ENCODE peak calls at places on chromosomes 5 and 9, in six cellular contexts. One of them, this sample, is unnamed.

GRCh38 chr9:112750767-112751058 is 153 bp downstream of the SNX30 start:
- DNase-seq in heart left ventricle: no peak
- DNase-seq in K562: no peak
- DNase-seq in H54: no peak
- DNase-seq in A549: no peak
- DNase-seq in breast epithelium: no peak
- DNase-seq in this sample: no peak

GRCh38 chr9:37036237-37037136 is 2.4 kb upstream of the PAX5 start:
- DNase-seq in A549: no peak
- DNase-seq in heart left ventricle: no peak
- DNase-seq in breast epithelium: no peak
- DNase-seq in K562: no peak
- DNase-seq in H54: no peak
- DNase-seq in this sample: no peak

GRCh38 chr5:136228358-136228757 is 35.4 kb upstream of the SMIM32 start:
- DNase-seq in A549: no peak
- DNase-seq in heart left ventricle: no peak
- DNase-seq in breast epithelium: no peak
- DNase-seq in K562: no peak
- DNase-seq in H54: no peak
- DNase-seq in this sample: no peak

GRCh38 chr5:93070938-93071337 is 510.1 kb downstream of the NR2F1-AS1 start:
- DNase-seq in breast epithelium: no peak
- DNase-seq in K562: no peak
- DNase-seq in A549: no peak
- DNase-seq in H54: no peak
- DNase-seq in heart left ventricle: no peak
- DNase-seq in this sample: no peak

GRCh38 chr9:129567842-129568559 is 52.9 kb downstream of the C9orf50 start:
- DNase-seq in breast epithelium: no peak
- DNase-seq in K562: peak; percentile 59
- DNase-seq in A549: peak; percentile 64
- DNase-seq in H54: peak; percentile 50
- DNase-seq in heart left ventricle: peak; percentile 37
- DNase-seq in this sample: no peak

GRCh38 chr5:132183723-132184122 is 43.9 kb downstream of the P4HA2 start:
- DNase-seq in K562: no peak
- DNase-seq in H54: no peak
- DNase-seq in A549: no peak
- DNase-seq in heart left ventricle: no peak
- DNase-seq in breast epithelium: no peak
- DNase-seq in this sample: no peak

GRCh38 chr9:111389406-111389805 is 59.4 kb upstream of the OR2K2 start:
- DNase-seq in heart left ventricle: no peak
- DNase-seq in K562: no peak
- DNase-seq in A549: no peak
- DNase-seq in H54: no peak
- DNase-seq in breast epithelium: no peak
- DNase-seq in this sample: no peak

GRCh38 chr5:157263586-157264090 is 2.3 kb upstream of the CYFIP2 start:
- DNase-seq in breast epithelium: no peak
- DNase-seq in K562: no peak
- DNase-seq in A549: no peak
- DNase-seq in heart left ventricle: no peak
- DNase-seq in H54: no peak
- DNase-seq in this sample: no peak

GRCh38 chr5:122053181-122054109 is 24.6 kb downstream of the LOX start:
- DNase-seq in K562: no peak
- DNase-seq in H54: no peak
- DNase-seq in A549: no peak
- DNase-seq in breast epithelium: no peak
- DNase-seq in heart left ventricle: peak; percentile 15
- DNase-seq in this sample: peak; percentile 84
- TF ChIP-seq POLR2A in K562: no peak
- TF ChIP-seq POLR2A in H54: no peak
- TF ChIP-seq POLR2A in A549: no peak
- TF ChIP-seq POLR2A in breast epithelium: no peak
- TF ChIP-seq POLR2A in heart left ventricle: no peak
- TF ChIP-seq POLR2A in this sample: no peak

GRCh38 chr5:61679562-61679961 is 347.5 kb downstream of the ZSWIM6 start:
- DNase-seq in A549: no peak
- DNase-seq in breast epithelium: no peak
- DNase-seq in heart left ventricle: no peak
- DNase-seq in K562: no peak
- DNase-seq in H54: no peak
- DNase-seq in this sample: no peak
- TF ChIP-seq POLR2A in A549: no peak
- TF ChIP-seq POLR2A in breast epithelium: no peak
- TF ChIP-seq POLR2A in heart left ventricle: no peak
- TF ChIP-seq POLR2A in K562: no peak
- TF ChIP-seq POLR2A in H54: no peak
- TF ChIP-seq POLR2A in this sample: no peak

DNA sequence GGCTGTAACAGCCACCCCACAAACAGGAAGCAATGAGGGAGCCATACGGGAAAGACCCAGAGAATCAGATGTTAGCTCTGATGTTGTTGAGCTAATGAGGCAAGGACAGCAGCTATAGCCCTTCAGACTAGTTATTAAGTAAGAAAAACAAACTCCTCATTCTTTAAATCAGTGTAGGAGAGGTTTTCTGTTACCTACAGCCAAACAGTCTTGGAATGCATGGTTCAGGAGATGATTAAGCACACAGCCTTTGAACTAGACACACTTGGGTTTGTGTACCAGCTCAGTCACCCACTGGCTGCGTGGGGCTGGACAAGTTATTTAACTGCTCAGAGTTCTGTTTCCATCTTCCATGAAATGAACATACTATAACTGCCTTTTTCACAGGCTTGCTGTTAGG is 68.1 kb downstream of the SPOCK1 start:
- DNase-seq in H54: no peak
- DNase-seq in K562: no peak
- DNase-seq in heart left ventricle: no peak
- DNase-seq in A549: no peak
- DNase-seq in breast epithelium: no peak
- DNase-seq in this sample: no peak
- TF ChIP-seq POLR2A in H54: no peak
- TF ChIP-seq POLR2A in K562: no peak
- TF ChIP-seq POLR2A in heart left ventricle: no peak
- TF ChIP-seq POLR2A in A549: no peak
- TF ChIP-seq POLR2A in breast epithelium: no peak
- TF ChIP-seq POLR2A in this sample: no peak

DNA sequence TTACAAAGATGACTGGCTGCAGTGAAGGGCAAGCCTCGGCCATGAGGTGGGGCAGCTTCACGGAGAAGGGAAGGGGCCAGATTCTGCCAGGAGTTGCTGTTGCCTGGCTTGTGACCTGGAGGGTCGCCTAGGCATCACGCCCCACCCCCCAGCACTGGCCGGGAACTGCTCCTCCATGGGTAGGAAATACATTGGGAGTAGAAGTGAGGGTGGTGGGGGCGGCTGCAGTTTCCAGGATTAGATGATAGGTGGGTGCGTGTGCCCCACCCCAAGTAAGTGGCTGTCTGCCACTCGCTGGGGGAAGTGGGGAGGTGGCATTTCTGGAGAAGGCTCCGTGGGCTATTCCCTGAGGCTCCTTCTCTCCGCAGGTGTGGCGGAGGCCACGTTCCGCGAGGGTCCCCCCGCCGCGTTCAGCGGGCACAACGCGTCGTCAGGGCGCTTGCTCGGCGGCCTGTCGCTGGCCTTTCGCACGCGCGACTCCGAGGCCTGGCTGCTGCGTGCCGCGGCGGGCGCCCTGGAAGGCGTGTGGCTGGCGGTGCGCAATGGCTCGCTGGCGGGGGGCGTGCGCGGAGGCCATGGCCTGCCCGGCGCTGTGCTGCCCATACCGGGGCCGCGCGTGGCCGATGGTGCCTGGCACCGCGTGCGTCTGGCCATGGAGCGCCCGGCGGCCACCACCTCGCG is 16.9 kb downstream of the CRB2 start:
- DNase-seq in K562: no peak
- DNase-seq in heart left ventricle: no peak
- DNase-seq in H54: no peak
- DNase-seq in breast epithelium: no peak
- DNase-seq in A549: no peak
- DNase-seq in this sample: no peak
- TF ChIP-seq POLR2A in K562: no peak
- TF ChIP-seq POLR2A in heart left ventricle: no peak
- TF ChIP-seq POLR2A in H54: no peak
- TF ChIP-seq POLR2A in breast epithelium: no peak
- TF ChIP-seq POLR2A in A549: no peak
- TF ChIP-seq POLR2A in this sample: no peak

DNA sequence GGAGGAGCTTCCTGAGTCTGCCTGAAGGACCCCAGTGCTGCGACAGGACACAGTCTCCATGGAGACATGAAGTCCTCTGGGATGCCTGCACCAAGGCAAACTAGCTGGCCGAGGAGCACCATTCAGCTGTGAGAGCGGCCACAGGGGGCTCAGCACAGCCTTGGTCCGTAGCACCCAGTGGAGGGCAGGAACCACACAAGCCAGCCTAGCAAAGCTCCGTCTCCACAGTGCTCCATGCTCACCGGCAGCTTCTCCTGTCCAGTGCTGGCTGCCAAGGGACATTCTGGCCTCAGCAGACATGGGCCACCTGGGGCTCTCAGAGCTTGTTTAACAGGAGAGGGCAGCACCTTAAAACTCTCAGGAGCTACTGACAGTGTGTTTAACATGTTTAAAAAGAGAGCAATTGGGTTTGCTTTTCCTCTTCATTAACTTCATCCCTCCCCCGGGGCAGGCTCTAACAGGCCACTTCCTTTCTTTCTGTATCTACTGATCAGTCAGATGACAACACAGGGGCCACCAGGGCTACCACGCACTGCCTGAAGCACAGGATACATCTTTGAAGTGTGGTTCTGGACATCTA is 57.0 kb downstream of the SECISBP2 start:
- DNase-seq in A549: no peak
- DNase-seq in K562: peak; percentile 9
- DNase-seq in breast epithelium: no peak
- DNase-seq in heart left ventricle: no peak
- DNase-seq in H54: no peak
- DNase-seq in this sample: peak; percentile 33
- TF ChIP-seq POLR2A in A549: no peak
- TF ChIP-seq POLR2A in K562: no peak
- TF ChIP-seq POLR2A in breast epithelium: no peak
- TF ChIP-seq POLR2A in heart left ventricle: no peak
- TF ChIP-seq POLR2A in H54: no peak
- TF ChIP-seq POLR2A in this sample: no peak

DNA sequence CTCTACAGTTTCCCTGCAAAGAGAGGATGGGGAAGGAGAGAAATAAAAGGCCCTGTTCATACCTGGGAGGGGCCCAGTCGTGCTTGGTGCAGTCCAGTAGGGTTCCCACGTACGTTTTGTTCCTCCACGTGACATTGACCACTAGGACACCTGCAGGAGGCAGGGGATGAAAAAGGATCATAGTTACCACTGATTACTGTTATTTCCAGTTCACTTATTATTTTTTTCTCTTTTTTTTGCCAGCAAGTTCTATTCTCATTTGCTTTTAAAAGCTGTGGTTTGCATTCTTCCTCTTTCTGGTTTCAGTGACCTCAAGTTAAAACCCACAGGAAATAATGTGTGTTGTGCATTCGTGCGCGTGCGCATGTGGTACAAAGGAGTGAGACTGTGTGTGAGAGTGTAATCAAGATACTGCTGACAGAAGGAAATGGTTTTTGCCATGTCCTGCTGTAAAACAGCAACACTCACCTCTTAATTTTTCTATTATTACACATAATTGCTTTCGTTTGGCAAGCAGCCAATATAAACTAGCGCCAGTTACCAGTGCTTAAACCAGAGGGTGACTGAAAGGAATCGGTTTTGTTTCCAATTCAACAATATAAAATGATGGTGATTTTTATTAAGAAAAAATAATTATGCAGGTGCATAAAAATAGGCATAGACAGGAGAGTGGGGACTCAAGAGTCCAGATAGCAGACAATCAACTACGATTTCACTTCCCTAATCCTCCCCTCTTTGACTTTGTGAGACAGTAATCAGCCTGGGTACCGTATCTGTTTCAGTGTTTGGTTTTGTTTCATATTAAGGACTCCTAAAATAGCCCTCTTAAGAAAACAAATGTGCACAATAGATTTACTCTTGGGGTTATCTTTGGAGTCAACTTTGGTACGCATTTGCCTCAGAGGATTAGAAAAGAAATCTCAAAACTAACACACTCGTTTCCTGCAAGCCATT is 96.6 kb downstream of the ZNF608 start:
- DNase-seq in H54: peak; percentile 22
- DNase-seq in K562: peak; percentile 28
- DNase-seq in A549: no peak
- DNase-seq in heart left ventricle: peak; percentile 76
- DNase-seq in breast epithelium: no peak
- DNase-seq in this sample: peak; percentile 68
- TF ChIP-seq POLR2A in H54: no peak
- TF ChIP-seq POLR2A in K562: no peak
- TF ChIP-seq POLR2A in A549: no peak
- TF ChIP-seq POLR2A in heart left ventricle: no peak
- TF ChIP-seq POLR2A in breast epithelium: no peak
- TF ChIP-seq POLR2A in this sample: no peak